ENCODE peak calls at places on chromosomes 11 and 22, in seven cellular contexts. One of them, this sample, is unnamed. For H3K27me3, the result is how much of the 10 kb centered on the place peaks cover.

GRCh38 chr11:119356349-119357031 is 10.0 kb upstream of the MFRP start:
- DNase-seq in HCT116: peak
- DNase-seq in gastrocnemius medialis: peak
- DNase-seq in heart left ventricle: peak
- DNase-seq in body of pancreas: peak
- DNase-seq in breast epithelium: peak
- DNase-seq in ovary: peak
- DNase-seq in this sample: peak

GRCh38 chr22:30421695-30422480 is 3.7 kb upstream of the MTFP1 start:
- DNase-seq in ovary: no peak
- DNase-seq in gastrocnemius medialis: no peak
- DNase-seq in heart left ventricle: no peak
- DNase-seq in body of pancreas: no peak
- DNase-seq in breast epithelium: no peak
- DNase-seq in HCT116: no peak
- DNase-seq in this sample: no peak

GRCh38 chr11:97158256-97158655 is 768.4 kb downstream of the JRKL start:
- DNase-seq in ovary: no peak
- DNase-seq in breast epithelium: no peak
- DNase-seq in HCT116: no peak
- DNase-seq in heart left ventricle: no peak
- DNase-seq in gastrocnemius medialis: no peak
- DNase-seq in body of pancreas: no peak
- DNase-seq in this sample: no peak

GRCh38 chr11:57205046-57205671 is 23.4 kb downstream of the LRRC55 start:
- DNase-seq in breast epithelium: no peak
- DNase-seq in heart left ventricle: no peak
- DNase-seq in body of pancreas: no peak
- DNase-seq in ovary: no peak
- DNase-seq in HCT116: no peak
- DNase-seq in gastrocnemius medialis: no peak
- DNase-seq in this sample: no peak

GRCh38 chr22:49066619-49067018 is 761.1 kb downstream of the BRD1 start:
- DNase-seq in breast epithelium: no peak
- DNase-seq in HCT116: no peak
- DNase-seq in gastrocnemius medialis: no peak
- DNase-seq in heart left ventricle: no peak
- DNase-seq in ovary: no peak
- DNase-seq in body of pancreas: no peak
- DNase-seq in this sample: no peak

GRCh38 chr11:60563553-60564235 is 48.5 kb downstream of the MS4A13 start:
- DNase-seq in body of pancreas: no peak
- DNase-seq in HCT116: no peak
- DNase-seq in ovary: no peak
- DNase-seq in breast epithelium: no peak
- DNase-seq in gastrocnemius medialis: no peak
- DNase-seq in heart left ventricle: no peak
- DNase-seq in this sample: no peak

GRCh38 chr11:64566042-64566914 is 24.7 kb upstream of the SLC22A12 start:
- DNase-seq in body of pancreas: peak
- DNase-seq in breast epithelium: no peak
- DNase-seq in ovary: peak
- DNase-seq in gastrocnemius medialis: no peak
- DNase-seq in HCT116: peak
- DNase-seq in heart left ventricle: no peak
- DNase-seq in this sample: peak

GRCh38 chr22:32522237-32522636 is 47.6 kb downstream of the FBXO7 start:
- DNase-seq in body of pancreas: no peak
- DNase-seq in HCT116: no peak
- DNase-seq in ovary: no peak
- DNase-seq in gastrocnemius medialis: no peak
- DNase-seq in breast epithelium: no peak
- DNase-seq in heart left ventricle: no peak
- DNase-seq in this sample: no peak

GRCh38 chr11:118339281-118340045 is 3.0 kb downstream of the CD3D start:
- DNase-seq in HCT116: no peak
- DNase-seq in gastrocnemius medialis: no peak
- DNase-seq in body of pancreas: no peak
- DNase-seq in ovary: no peak
- DNase-seq in breast epithelium: no peak
- DNase-seq in heart left ventricle: no peak
- DNase-seq in this sample: no peak

GRCh38 chr11:70912226-70912840 is 340.0 kb downstream of the SHANK2 start:
- DNase-seq in gastrocnemius medialis: no peak
- DNase-seq in ovary: no peak
- DNase-seq in breast epithelium: peak
- DNase-seq in HCT116: no peak
- DNase-seq in heart left ventricle: no peak
- DNase-seq in body of pancreas: no peak
- DNase-seq in this sample: no peak
- H3K27me3 ChIP-seq in gastrocnemius medialis: under half
- H3K27me3 ChIP-seq in ovary: under half
- H3K27me3 ChIP-seq in breast epithelium: under half
- H3K27me3 ChIP-seq in HCT116: under half
- H3K27me3 ChIP-seq in heart left ventricle: under half
- H3K27me3 ChIP-seq in body of pancreas: under half
- H3K27me3 ChIP-seq in this sample: under half

GRCh38 chr11:34357646-34358257 is at the start of gene ABTB2:
- DNase-seq in body of pancreas: peak
- DNase-seq in gastrocnemius medialis: peak
- DNase-seq in heart left ventricle: peak
- DNase-seq in breast epithelium: peak
- DNase-seq in HCT116: peak
- DNase-seq in ovary: peak
- DNase-seq in this sample: peak

GRCh38 chr11:34356576-34356917 is 1.3 kb downstream of the ABTB2 start:
- DNase-seq in body of pancreas: peak
- DNase-seq in heart left ventricle: no peak
- DNase-seq in HCT116: no peak
- DNase-seq in ovary: no peak
- DNase-seq in breast epithelium: no peak
- DNase-seq in gastrocnemius medialis: peak
- DNase-seq in this sample: no peak

GRCh38 chr11:34358258-34358665 is 452 bp upstream of the ABTB2 start:
- DNase-seq in body of pancreas: peak
- DNase-seq in HCT116: peak
- DNase-seq in heart left ventricle: peak
- DNase-seq in ovary: peak
- DNase-seq in gastrocnemius medialis: peak
- DNase-seq in breast epithelium: no peak
- DNase-seq in this sample: peak

GRCh38 chr11:34356130-34356529 is 1.7 kb downstream of the ABTB2 start:
- DNase-seq in body of pancreas: no peak
- DNase-seq in heart left ventricle: no peak
- DNase-seq in gastrocnemius medialis: no peak
- DNase-seq in HCT116: no peak
- DNase-seq in ovary: no peak
- DNase-seq in breast epithelium: no peak
- DNase-seq in this sample: no peak

DNA sequence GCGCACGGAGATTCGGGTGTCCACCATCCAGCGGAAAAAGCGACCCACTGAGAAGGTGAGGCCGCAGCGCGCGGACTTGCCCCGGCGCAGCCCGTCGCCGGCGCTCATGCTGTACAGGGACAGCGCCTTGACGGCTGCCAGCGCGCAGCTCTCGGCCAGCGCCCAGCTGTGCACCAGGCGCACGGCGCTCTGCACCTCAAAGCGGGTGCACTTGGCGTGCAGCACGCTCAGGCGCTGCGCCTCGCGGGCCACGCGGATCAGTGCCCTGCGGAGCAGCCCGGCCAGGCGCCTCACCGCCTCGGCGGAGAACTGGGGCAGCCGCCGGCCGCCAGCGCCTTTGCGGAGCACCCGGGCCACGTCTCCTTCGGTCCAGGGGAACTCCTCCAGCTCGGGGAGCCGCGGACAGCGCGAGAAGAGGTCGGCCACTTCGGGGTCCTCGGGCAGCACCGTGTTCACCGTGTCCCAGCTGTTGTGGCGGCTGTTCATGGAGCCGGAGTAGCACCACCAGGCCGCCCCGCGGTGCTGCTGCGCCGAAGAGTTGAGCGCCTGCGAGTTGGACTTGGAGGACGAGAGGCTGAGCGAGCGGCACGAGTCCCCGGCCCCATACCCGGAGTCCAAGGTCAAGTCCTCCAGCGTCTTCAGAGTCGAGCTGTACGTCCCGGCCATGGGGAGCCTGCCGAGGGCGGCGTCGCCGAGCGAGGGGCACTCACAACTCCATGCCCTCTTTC is 728 bp downstream of the ABTB2 start:
- DNase-seq in body of pancreas: peak
- DNase-seq in ovary: peak
- DNase-seq in heart left ventricle: peak
- DNase-seq in gastrocnemius medialis: peak
- DNase-seq in HCT116: no peak
- DNase-seq in breast epithelium: no peak
- DNase-seq in this sample: peak
- TF ChIP-seq POLR2A in body of pancreas: no peak
- TF ChIP-seq POLR2A in ovary: no peak
- TF ChIP-seq POLR2A in heart left ventricle: no peak
- TF ChIP-seq POLR2A in gastrocnemius medialis: peak
- TF ChIP-seq POLR2A in HCT116: no peak
- TF ChIP-seq POLR2A in breast epithelium: no peak
- TF ChIP-seq POLR2A in this sample: no peak

GRCh38 chr22:20413217-20414058 is 19.5 kb downstream of the ZNF74 start:
- DNase-seq in ovary: no peak
- DNase-seq in gastrocnemius medialis: no peak
- DNase-seq in breast epithelium: no peak
- DNase-seq in HCT116: no peak
- DNase-seq in heart left ventricle: no peak
- DNase-seq in body of pancreas: no peak
- DNase-seq in this sample: no peak
- H3K27me3 ChIP-seq in ovary: under half
- H3K27me3 ChIP-seq in gastrocnemius medialis: under half
- H3K27me3 ChIP-seq in breast epithelium: under half
- H3K27me3 ChIP-seq in HCT116: under half
- H3K27me3 ChIP-seq in heart left ventricle: under half
- H3K27me3 ChIP-seq in body of pancreas: under half
- H3K27me3 ChIP-seq in this sample: under half

DNA sequence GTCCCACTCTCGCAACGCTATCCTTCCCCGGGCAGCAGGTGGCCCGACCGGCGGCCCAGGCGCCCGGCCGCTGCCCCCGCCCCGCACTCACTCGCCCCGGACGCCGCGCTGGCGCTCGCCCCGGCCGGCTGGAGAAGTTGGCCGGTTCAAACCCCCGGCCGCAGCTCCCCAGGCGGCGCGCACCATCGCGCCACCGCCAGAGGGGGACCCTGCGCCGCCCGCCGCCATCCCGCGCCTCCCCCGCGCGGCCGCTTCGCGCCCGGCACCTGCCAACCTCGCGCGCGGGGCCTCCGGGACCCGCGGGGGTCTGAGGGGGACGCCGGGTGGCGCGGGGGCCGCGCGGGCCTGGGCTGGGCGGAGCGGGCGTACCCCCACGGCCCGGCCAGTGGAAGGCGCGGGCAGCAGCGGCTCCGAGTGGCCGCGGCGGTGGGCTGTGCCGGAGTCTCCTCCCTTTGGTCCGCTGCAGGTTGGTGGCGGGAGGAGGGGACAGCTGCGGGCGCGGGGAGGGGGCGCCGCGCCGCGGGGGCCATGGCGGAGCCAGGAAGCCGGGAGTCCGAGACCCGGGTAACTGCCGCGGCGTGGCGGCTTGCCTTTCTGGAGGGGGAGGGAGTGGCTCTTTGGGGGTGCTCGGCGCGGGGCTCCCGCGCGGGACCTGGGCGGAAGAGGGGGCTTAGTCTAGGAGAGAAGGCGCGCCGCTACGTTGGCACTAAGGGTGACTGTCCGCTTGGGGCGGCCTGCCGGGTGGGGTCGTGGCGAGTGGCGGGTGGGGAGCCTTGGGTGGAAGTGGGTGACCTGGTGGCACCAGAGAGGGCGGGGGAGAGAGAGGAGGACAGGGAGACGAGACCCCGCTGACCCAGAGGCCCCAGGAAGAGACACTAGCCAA is at the start of the genes MPST and TST:
- DNase-seq in breast epithelium: no peak
- DNase-seq in heart left ventricle: peak
- DNase-seq in HCT116: no peak
- DNase-seq in body of pancreas: peak
- DNase-seq in gastrocnemius medialis: peak
- DNase-seq in ovary: peak
- DNase-seq in this sample: peak
- TF ChIP-seq POLR2A in breast epithelium: no peak
- TF ChIP-seq POLR2A in heart left ventricle: peak
- TF ChIP-seq POLR2A in HCT116: peak
- TF ChIP-seq POLR2A in body of pancreas: peak
- TF ChIP-seq POLR2A in gastrocnemius medialis: peak
- TF ChIP-seq POLR2A in ovary: peak
- TF ChIP-seq POLR2A in this sample: peak

DNA sequence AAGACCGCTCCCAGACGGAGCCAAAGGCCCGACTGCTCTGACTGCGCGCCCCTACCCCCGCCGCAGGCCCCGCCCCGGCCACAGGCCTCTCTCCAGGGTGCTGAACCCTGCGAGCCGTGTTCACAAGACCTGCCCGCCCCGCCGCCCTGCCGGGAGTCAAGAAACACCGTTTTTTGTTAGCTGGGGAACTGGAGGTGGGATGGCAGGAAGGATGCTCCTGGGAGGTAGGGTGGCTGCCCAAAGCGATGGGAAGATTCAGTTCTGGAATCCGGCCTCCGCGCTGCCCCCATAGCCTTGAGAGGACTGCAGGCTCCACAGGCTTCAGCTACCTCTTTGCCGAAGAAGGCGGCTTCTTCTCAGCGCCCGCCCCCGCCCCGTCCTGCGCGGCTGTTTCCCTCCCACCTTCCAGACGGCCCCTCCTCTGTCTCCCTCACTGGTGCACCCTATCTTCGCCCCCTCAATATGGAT is 2.7 kb upstream of the PDE2A start:
- DNase-seq in heart left ventricle: peak
- DNase-seq in gastrocnemius medialis: no peak
- DNase-seq in body of pancreas: peak
- DNase-seq in ovary: peak
- DNase-seq in breast epithelium: peak
- DNase-seq in HCT116: no peak
- DNase-seq in this sample: peak
- H3K27me3 ChIP-seq in heart left ventricle: under half
- H3K27me3 ChIP-seq in gastrocnemius medialis: half or more
- H3K27me3 ChIP-seq in body of pancreas: under half
- H3K27me3 ChIP-seq in ovary: under half
- H3K27me3 ChIP-seq in breast epithelium: under half
- H3K27me3 ChIP-seq in HCT116: half or more
- H3K27me3 ChIP-seq in this sample: half or more

GRCh38 chr22:36198936-36199616 is 2.5 kb downstream of the APOL4 start:
- DNase-seq in body of pancreas: no peak
- DNase-seq in heart left ventricle: no peak
- DNase-seq in HCT116: no peak
- DNase-seq in gastrocnemius medialis: no peak
- DNase-seq in ovary: no peak
- DNase-seq in breast epithelium: no peak
- DNase-seq in this sample: no peak

GRCh38 chr22:36198482-36198881 is 3.1 kb downstream of the APOL4 start:
- DNase-seq in body of pancreas: no peak
- DNase-seq in breast epithelium: no peak
- DNase-seq in HCT116: no peak
- DNase-seq in heart left ventricle: no peak
- DNase-seq in gastrocnemius medialis: no peak
- DNase-seq in ovary: no peak
- DNase-seq in this sample: no peak

GRCh38 chr22:36204001-36204640 is 2.5 kb upstream of the APOL4 start:
- DNase-seq in breast epithelium: no peak
- DNase-seq in ovary: no peak
- DNase-seq in gastrocnemius medialis: no peak
- DNase-seq in body of pancreas: no peak
- DNase-seq in heart left ventricle: no peak
- DNase-seq in HCT116: no peak
- DNase-seq in this sample: no peak

GRCh38 chr22:36204641-36205032 is 3.0 kb upstream of the APOL4 start:
- DNase-seq in ovary: no peak
- DNase-seq in gastrocnemius medialis: no peak
- DNase-seq in HCT116: no peak
- DNase-seq in body of pancreas: no peak
- DNase-seq in breast epithelium: no peak
- DNase-seq in heart left ventricle: no peak
- DNase-seq in this sample: peak

GRCh38 chr22:36201630-36202312 is at the start of gene APOL4:
- DNase-seq in gastrocnemius medialis: peak
- DNase-seq in heart left ventricle: peak
- DNase-seq in ovary: peak
- DNase-seq in breast epithelium: peak
- DNase-seq in HCT116: no peak
- DNase-seq in body of pancreas: peak
- DNase-seq in this sample: peak
- TF ChIP-seq POLR2A in gastrocnemius medialis: peak
- TF ChIP-seq POLR2A in heart left ventricle: no peak
- TF ChIP-seq POLR2A in ovary: no peak
- TF ChIP-seq POLR2A in breast epithelium: no peak
- TF ChIP-seq POLR2A in HCT116: no peak
- TF ChIP-seq POLR2A in body of pancreas: no peak
- TF ChIP-seq POLR2A in this sample: peak

This sample was measured in transverse colon.